ENCODE peak calls at places on chromosomes 6 and 20, in eight cellular contexts. T, X, F, D, A, E, B and M are unnamed samples.

GRCh38 chr20:37377346-37378081 is 31.6 kb downstream of the SRC start:
- DNase-seq in A (no peak), E (no peak), B (no peak), D (no peak), F (no peak), T (no peak), X (no peak), M (peak)

GRCh38 chr20:34111057-34111711 is 859 bp downstream of the EIF2S2 start:
- DNase-seq in A (peak), B (no peak), F (peak), E (no peak), X (no peak), D (peak), T (no peak), M (no peak)

GRCh38 chr6:548091-548490 is 108.8 kb downstream of the HUS1B start:
- DNase-seq in A (no peak), D (no peak), B (no peak), E (no peak), T (no peak), F (no peak), X (no peak), M (no peak)

GRCh38 chr6:52984247-52984646 is 10.8 kb downstream of the GSTA4 start:
- DNase-seq in A (no peak), X (no peak), E (no peak), T (no peak), F (no peak), D (no peak), B (no peak), M (no peak)

GRCh38 chr20:35093245-35093884 is 758 bp upstream of the TRPC4AP start:
- DNase-seq in D (no peak), A (peak), T (no peak), B (peak), E (no peak), F (no peak), X (no peak), M (no peak)

GRCh38 chr20:41300906-41301305 is 16.6 kb downstream of the ZHX3 start:
- DNase-seq in F (no peak), A (no peak), X (no peak), D (no peak), B (no peak), T (no peak), E (no peak), M (no peak)

GRCh38 chr20:5722927-5723326 is 27.3 kb upstream of the SHLD1 start:
- DNase-seq in E (no peak), F (no peak), D (no peak), A (no peak), X (no peak), T (no peak), B (no peak), M (no peak)

GRCh38 chr20:15205023-15205422 is 867.6 kb upstream of the FLRT3 start:
- DNase-seq in D (no peak), T (no peak), X (no peak), E (no peak), F (no peak), B (no peak), A (no peak), M (no peak)

GRCh38 chr6:142537612-142538478 is 236.0 kb downstream of the ADGRG6 start:
- DNase-seq in T (no peak), E (no peak), X (no peak), A (peak), B (no peak), F (no peak), D (no peak), M (no peak)

GRCh38 chr6:3940703-3941102 is 91.5 kb downstream of the FAM50B start:
- DNase-seq in D (no peak), X (no peak), B (no peak), A (no peak), E (no peak), T (no peak), F (no peak), M (no peak)

GRCh38 chr6:119727504-119728219 is 378.1 kb upstream of the MAN1A1 start:
- DNase-seq in A (no peak), T (no peak), F (no peak), D (no peak), E (no peak), X (no peak), B (no peak), M (no peak)

GRCh38 chr20:50027611-50028105 is 44.9 kb downstream of the SNAI1 start:
- DNase-seq in D (no peak), E (peak), A (peak), T (no peak), B (no peak), X (peak), F (peak), M (no peak)
- H3K27ac ChIP-seq in D (no peak), E (no peak), A (peak), T (peak), B (no peak), X (no peak), F (no peak), M (no peak)

GRCh38 chr20:58359441-58359840 is 29.6 kb upstream of the VAPB start:
- DNase-seq in D (peak), E (no peak), X (no peak), T (no peak), A (peak), B (no peak), F (no peak), M (no peak)
- TF ChIP-seq CTCF in D (peak), E (no peak), X (no peak), T (no peak), A (peak), B (peak), F (no peak), M (no peak)

DNA sequence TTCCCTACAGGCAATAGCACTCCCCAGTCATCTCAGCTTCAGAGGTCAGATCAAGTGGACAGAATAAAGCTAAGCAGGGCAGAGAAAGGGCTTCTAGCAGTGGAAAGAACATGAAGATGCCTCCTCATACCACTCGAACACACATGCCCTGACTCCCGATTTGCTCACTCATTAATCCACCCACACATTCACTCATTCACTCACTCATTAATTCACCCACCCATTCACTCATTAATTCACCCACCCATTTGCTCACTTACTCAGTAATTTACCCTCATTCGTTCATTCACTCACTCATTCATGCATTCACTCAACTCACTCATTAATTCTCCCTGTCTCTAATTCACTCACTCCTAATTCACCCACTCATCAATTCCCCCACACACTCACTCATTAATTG is 43.9 kb downstream of the HNF4A start:
- DNase-seq in B (no peak), X (no peak), F (no peak), E (no peak), A (no peak), D (no peak), T (no peak), M (no peak)
- H3K27ac ChIP-seq in B (no peak), X (no peak), F (no peak), E (no peak), A (no peak), D (no peak), T (no peak), M (no peak)

GRCh38 chr20:51462566-51463276 is 79.8 kb downstream of the NFATC2 start:
- DNase-seq in E (peak), T (peak), B (no peak), X (peak), A (peak), D (no peak), F (peak), M (peak)

GRCh38 chr20:51460569-51461265 is 81.8 kb downstream of the NFATC2 start:
- DNase-seq in E (no peak), F (peak), T (no peak), B (no peak), A (no peak), X (no peak), D (no peak), M (no peak)

GRCh38 chr20:51458751-51459439 is 83.6 kb downstream of the NFATC2 start:
- DNase-seq in E (no peak), X (no peak), T (no peak), A (no peak), D (no peak), F (peak), B (no peak), M (no peak)

GRCh38 chr20:51461306-51461705 is 81.2 kb downstream of the NFATC2 start:
- DNase-seq in D (no peak), B (no peak), F (no peak), A (no peak), T (no peak), E (no peak), X (no peak), M (no peak)

DNA sequence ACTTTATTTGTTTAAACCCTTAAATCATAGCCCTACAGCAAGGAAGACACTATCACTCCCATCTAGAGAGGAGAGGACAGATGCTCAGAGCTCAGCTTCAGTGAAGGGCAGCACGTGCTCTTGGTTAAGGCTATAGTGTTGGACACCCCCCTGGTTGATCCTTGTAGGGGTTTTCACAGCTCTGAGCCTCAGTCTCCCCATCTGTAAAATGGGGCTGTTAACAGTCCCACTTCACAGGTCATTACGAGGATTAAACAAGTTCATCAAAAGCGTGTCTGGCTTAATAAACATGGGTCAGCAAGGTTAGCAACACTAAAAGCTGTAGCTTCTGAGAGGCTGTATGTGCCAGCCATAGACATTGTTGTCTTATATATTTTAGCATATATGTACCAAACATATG is 82.4 kb downstream of the NFATC2 start:
- DNase-seq in F (no peak), T (no peak), E (no peak), D (no peak), X (no peak), A (no peak), B (no peak), M (no peak)
- TF ChIP-seq CTCF in F (no peak), T (no peak), E (no peak), D (no peak), X (no peak), A (no peak), B (no peak), M (no peak)